ENCODE peak calls at places on chromosomes 13 and 19, in eight cellular contexts. H, X, A, G, U, V, E and I are unnamed samples. For H3K27me3 and H3K36me3, the result is how much of the 10 kb centered on the place peaks cover.

GRCh38 chr13:89746554-89746953 is 1600.9 kb upstream of the MIR17HG start:
- DNase-seq in H (no peak), X (no peak), A (no peak), G (peak), U (no peak), V (no peak), E (no peak), I (no peak)

GRCh38 chr19:35524181-35524838 is 3.8 kb downstream of the SBSN start:
- DNase-seq in H (no peak), X (no peak), A (no peak), G (peak), U (no peak), V (no peak), E (no peak), I (no peak)

GRCh38 chr13:82259284-82259683 is 1623.0 kb downstream of the SLITRK1 start:
- DNase-seq in H (no peak), X (no peak), A (no peak), G (no peak), U (no peak), V (no peak), E (no peak), I (no peak)

GRCh38 chr13:94369862-94370491 is 109.5 kb downstream of the DCT start:
- DNase-seq in H (no peak), X (no peak), A (no peak), G (no peak), U (no peak), V (no peak), E (no peak), I (no peak)

GRCh38 chr19:53789708-53790678 is 34.1 kb downstream of the NLRP12 start:
- DNase-seq in H (no peak), X (no peak), A (no peak), G (no peak), U (no peak), V (no peak), E (no peak), I (no peak)

GRCh38 chr13:51221674-51222509 is at the start of gene FAM124A:
- DNase-seq in H (no peak), X (peak), A (peak), G (peak), U (no peak), V (peak), E (no peak), I (no peak)

GRCh38 chr13:49220856-49221614 is 897 bp downstream of the MLNR start:
- DNase-seq in H (no peak), X (no peak), A (no peak), G (peak), U (no peak), V (no peak), E (no peak), I (no peak)

GRCh38 chr13:66618702-66619101 is 611.4 kb downstream of the PCDH9 start:
- DNase-seq in H (no peak), X (no peak), A (no peak), G (peak), U (no peak), V (no peak), E (no peak), I (no peak)

GRCh38 chr13:91056746-91057145 is 290.7 kb upstream of the MIR17HG start:
- DNase-seq in H (no peak), X (no peak), A (no peak), G (no peak), U (no peak), V (no peak), E (no peak), I (no peak)

GRCh38 chr13:80037505-80037888 is 303.4 kb downstream of the SPRY2 start:
- DNase-seq in H (no peak), X (no peak), A (no peak), G (no peak), U (no peak), V (no peak), E (no peak), I (no peak)

GRCh38 chr19:10797541-10798256 is 38.3 kb downstream of the TMED1 start:
- DNase-seq in H (no peak), X (no peak), A (peak), G (no peak), U (no peak), V (no peak), E (no peak), I (no peak)

GRCh38 chr13:102913924-102914628 is 68.2 kb downstream of the ERCC5 start:
- DNase-seq in H (peak), X (no peak), A (peak), G (no peak), U (no peak), V (no peak), E (no peak), I (no peak)

GRCh38 chr19:6680141-6680540 is 10.2 kb upstream of the TNFSF14 start:
- DNase-seq in H (no peak), X (no peak), A (no peak), G (no peak), U (no peak), V (no peak), E (no peak), I (no peak)

GRCh38 chr19:53333071-53333465 is 481 bp upstream of the ZNF845 start:
- DNase-seq in H (peak), X (peak), A (peak), G (peak), U (peak), V (peak), E (no peak), I (no peak)

GRCh38 chr19:1039646-1040475 is at the start of gene ABCA7:
- DNase-seq in H (peak), X (peak), A (peak), G (peak), U (peak), V (peak), E (peak), I (peak)

GRCh38 chr13:51148223-51148951 is 37.3 kb upstream of the C13orf42 start:
- DNase-seq in H (no peak), X (peak), A (no peak), G (peak), U (no peak), V (no peak), E (no peak), I (peak)

GRCh38 chr19:41872775-41873647 is 4.1 kb upstream of the CD79A start:
- DNase-seq in H (peak), X (peak), A (peak), G (peak), U (no peak), V (peak), E (peak), I (peak)

GRCh38 chr19:12967907-12968306 is 1.5 kb upstream of the DAND5 start:
- DNase-seq in H (no peak), X (no peak), A (no peak), G (no peak), U (no peak), V (no peak), E (no peak), I (no peak)

GRCh38 chr13:26051231-26052135 is at the start of gene SHISA2:
- DNase-seq in H (no peak), X (peak), A (peak), G (peak), U (no peak), V (no peak), E (no peak), I (peak)

GRCh38 chr13:60094385-60095088 is 69.2 kb downstream of the DIAPH3 start:
- DNase-seq in H (no peak), X (no peak), A (no peak), G (no peak), U (no peak), V (no peak), E (no peak), I (no peak)

GRCh38 chr19:50377051-50377441 is 789 bp downstream of the NR1H2 start:
- DNase-seq in H (peak), X (no peak), A (peak), G (peak), U (no peak), V (peak), E (no peak), I (no peak)

DNA sequence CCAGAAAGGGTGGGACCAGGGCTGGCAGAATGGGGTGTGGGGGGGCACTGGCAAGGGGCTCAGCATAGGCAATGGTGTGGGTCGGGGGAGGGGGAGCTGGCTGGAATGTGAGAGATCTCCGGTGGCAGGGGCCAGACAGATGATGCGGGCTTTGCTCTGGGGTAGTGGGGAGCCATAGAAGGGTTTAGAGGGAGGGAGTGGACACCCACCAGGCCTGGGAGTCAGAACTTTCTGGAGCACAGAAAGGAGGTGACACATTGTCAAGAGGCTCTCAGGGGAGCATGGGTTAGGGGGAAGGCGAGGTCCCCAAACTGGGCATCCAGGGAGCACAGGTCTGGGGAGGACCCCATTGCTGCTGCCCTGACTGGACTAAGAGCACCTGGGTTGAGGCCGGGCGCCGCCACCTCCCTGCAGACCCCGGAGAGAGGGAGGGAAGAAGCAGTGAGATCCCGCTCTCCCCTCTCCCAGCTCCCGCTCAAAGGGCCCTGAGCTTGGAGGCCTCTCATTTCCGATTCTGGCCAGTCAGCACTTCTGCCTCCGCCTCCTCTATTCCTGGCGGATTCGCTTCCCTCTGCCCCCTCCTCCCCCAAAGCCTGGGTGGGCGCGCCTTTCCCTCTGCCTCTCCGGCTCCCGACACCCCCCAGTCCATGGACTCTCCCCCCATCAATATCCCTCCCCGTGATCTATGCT is 21.6 kb downstream of the SMIM24 start:
- DNase-seq in H (no peak), X (no peak), A (no peak), G (peak), U (no peak), V (no peak), E (no peak), I (no peak)
- H3K27me3 ChIP-seq in H (under half), X (under half), A (under half), G (under half), U (under half), V (under half), E (under half), I (under half)

GRCh38 chr19:9076886-9077285 is 10.0 kb upstream of the OR1M1 start:
- DNase-seq in H (no peak), X (no peak), A (no peak), G (no peak), U (no peak), V (no peak), E (no peak), I (no peak)

GRCh38 chr19:9075064-9075964 is 11.5 kb upstream of the OR1M1 start:
- DNase-seq in H (peak), X (peak), A (peak), G (peak), U (peak), V (peak), E (peak), I (no peak)

GRCh38 chr19:9078651-9079050 is 8.2 kb upstream of the OR1M1 start:
- DNase-seq in H (no peak), X (no peak), A (no peak), G (no peak), U (no peak), V (no peak), E (no peak), I (no peak)

GRCh38 chr19:9070066-9070465 is 16.8 kb upstream of the OR1M1 start:
- DNase-seq in H (no peak), X (no peak), A (no peak), G (peak), U (no peak), V (no peak), E (no peak), I (no peak)

DNA sequence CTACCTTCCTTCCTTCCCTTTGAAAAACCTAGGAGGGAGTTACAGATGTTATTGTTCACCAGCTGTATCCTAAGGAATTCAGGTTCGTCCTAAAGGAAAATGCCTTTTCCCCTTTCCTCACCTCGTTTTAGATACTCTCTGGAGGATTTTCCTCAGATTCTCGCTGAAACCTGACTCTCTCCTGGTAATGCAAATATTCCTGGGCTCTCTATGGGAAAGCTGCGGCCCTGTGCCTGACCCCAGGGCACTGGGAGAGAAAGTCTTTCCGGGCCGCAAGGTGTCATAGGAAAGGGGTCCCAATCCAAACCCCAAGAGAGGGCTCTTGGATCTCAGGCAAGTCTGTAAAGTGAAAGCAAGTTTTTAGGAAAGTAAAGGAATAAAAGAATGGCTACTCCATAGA is 13.1 kb upstream of the OR1M1 start:
- DNase-seq in H (no peak), X (no peak), A (no peak), G (peak), U (no peak), V (no peak), E (no peak), I (no peak)
- H3K36me3 ChIP-seq in H (under half), X (under half), A (under half), G (under half), U (under half), V (under half), E (under half), I (under half)

DNA sequence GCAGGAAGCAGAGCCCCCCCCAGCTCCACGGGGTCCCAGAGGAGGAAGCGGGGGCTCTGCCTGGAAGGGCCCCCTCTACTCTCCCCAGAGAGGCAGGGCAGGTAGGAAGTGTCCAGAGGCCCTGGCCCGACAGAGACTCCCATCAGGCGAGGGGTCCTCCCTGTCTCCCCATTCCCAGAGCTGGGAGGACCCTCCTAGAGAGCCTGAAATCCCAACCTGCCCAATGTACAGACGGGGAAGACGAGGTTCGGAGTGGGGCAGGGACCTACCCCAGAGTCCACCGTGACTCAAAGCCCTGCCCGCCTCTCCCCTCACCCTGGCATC is 1.1 kb downstream of the TLE2 start:
- DNase-seq in H (no peak), X (no peak), A (no peak), G (no peak), U (no peak), V (no peak), E (no peak), I (no peak)
- H3K27me3 ChIP-seq in H (under half), X (under half), A (under half), G (under half), U (under half), V (under half), E (under half), I (under half)

DNA sequence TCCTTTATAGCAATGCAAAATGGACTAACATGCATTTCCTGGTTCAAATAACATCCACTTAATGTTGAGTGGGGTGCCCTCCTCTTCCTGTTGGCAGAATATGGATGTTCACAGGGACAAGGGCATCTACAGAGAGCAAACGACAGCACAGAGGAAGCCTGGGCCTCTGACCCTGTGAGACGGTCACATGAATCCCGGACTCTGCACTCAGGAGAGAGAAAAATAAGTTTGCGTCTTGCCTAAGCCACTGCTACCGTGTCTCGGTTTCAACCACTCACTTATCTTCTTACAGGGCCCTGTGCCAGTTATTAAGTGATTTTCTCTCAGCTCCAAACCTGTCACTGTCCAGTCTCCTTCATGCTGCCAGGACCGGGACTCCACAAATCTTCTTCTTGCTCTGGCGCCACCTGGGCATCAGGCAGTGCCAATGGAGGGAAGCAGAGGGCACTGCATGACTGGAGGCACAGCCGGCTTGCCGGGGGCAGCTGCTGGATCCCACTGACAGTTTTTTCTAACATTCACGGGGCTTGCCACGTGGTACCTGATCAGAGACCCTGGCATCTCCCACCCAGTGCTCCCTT is 11.8 kb downstream of the LIG1 start:
- DNase-seq in H (no peak), X (no peak), A (no peak), G (no peak), U (no peak), V (no peak), E (no peak), I (no peak)
- H3K36me3 ChIP-seq in H (under half), X (under half), A (under half), G (under half), U (under half), V (under half), E (under half), I (under half)

GRCh38 chr19:29001922-29002247 is 211.1 kb downstream of the UQCRFS1 start:
- DNase-seq in H (no peak), X (no peak), A (no peak), G (no peak), U (no peak), V (no peak), E (no peak), I (no peak)

GRCh38 chr19:29002336-29002735 is 210.6 kb downstream of the UQCRFS1 start:
- DNase-seq in H (no peak), X (no peak), A (no peak), G (no peak), U (no peak), V (no peak), E (no peak), I (no peak)

GRCh38 chr19:29004796-29005195 is 208.2 kb downstream of the UQCRFS1 start:
- DNase-seq in H (no peak), X (no peak), A (no peak), G (no peak), U (no peak), V (no peak), E (no peak), I (no peak)

GRCh38 chr19:29006057-29006735 is 206.8 kb downstream of the UQCRFS1 start:
- DNase-seq in H (no peak), X (no peak), A (no peak), G (no peak), U (no peak), V (no peak), E (no peak), I (no peak)

GRCh38 chr19:29003641-29004409 is 209.1 kb downstream of the UQCRFS1 start:
- DNase-seq in H (no peak), X (no peak), A (no peak), G (no peak), U (no peak), V (no peak), E (no peak), I (no peak)
- H3K27me3 ChIP-seq in H (under half), X (under half), A (under half), G (under half), U (under half), V (under half), E (under half), I (under half)

GRCh38 chr13:44565881-44566280 is 10.2 kb downstream of the TSC22D1 start:
- DNase-seq in H (no peak), X (no peak), A (no peak), G (peak), U (no peak), V (no peak), E (no peak), I (no peak)
- H3K36me3 ChIP-seq in H (under half), X (under half), A (under half), G (under half), U (under half), V (under half), E (under half), I (under half)

GRCh38 chr19:38813323-38813722 is 578 bp upstream of the LGALS4 start:
- DNase-seq in H (no peak), X (no peak), A (no peak), G (no peak), U (no peak), V (no peak), E (no peak), I (no peak)
- H3K27me3 ChIP-seq in H (under half), X (under half), A (under half), G (under half), U (under half), V (under half), E (under half), I (under half)

GRCh38 chr19:34489175-34489574 is 7.6 kb downstream of the WTIP start:
- DNase-seq in H (no peak), X (peak), A (no peak), G (no peak), U (no peak), V (no peak), E (no peak), I (no peak)

GRCh38 chr19:34493649-34494044 is 12.1 kb downstream of the WTIP start:
- DNase-seq in H (no peak), X (no peak), A (no peak), G (no peak), U (no peak), V (no peak), E (no peak), I (no peak)

GRCh38 chr19:34487651-34488051 is 6.1 kb downstream of the WTIP start:
- DNase-seq in H (no peak), X (no peak), A (no peak), G (no peak), U (no peak), V (no peak), E (no peak), I (no peak)

GRCh38 chr19:34493038-34493648 is 11.6 kb downstream of the WTIP start:
- DNase-seq in H (no peak), X (no peak), A (no peak), G (no peak), U (no peak), V (no peak), E (no peak), I (no peak)

GRCh38 chr19:34490141-34490766 is 8.7 kb downstream of the WTIP start:
- DNase-seq in H (no peak), X (no peak), A (no peak), G (no peak), U (no peak), V (no peak), E (no peak), I (no peak)
- H3K36me3 ChIP-seq in H (under half), X (under half), A (under half), G (under half), U (under half), V (under half), E (under half), I (under half)